ENCODE peak calls at places on chromosomes 11 and 22, in nine cellular contexts. Y is HS-5; S is NCI-H2171 treated with DMSO at 0.1 percent for 48 hours; P is A172; R is stimulated activated CD4-positive, alpha-beta T cell treated with anti-CD3 and anti-CD28 coated beads, Interleukin-4, amount 100 ng/mL, for 4 hours; U is WERI-Rb-1; G is adrenal gland; Z is hippocampal formation; I is kidney. T is an unnamed sample.

GRCh38 chr11:111707039-111707690 is 59.0 kb downstream of the PPP2R1B start:
- DNase-seq in R (no peak), Z (peak), U (no peak), P (no peak), Y (no peak), S (no peak), G (no peak), I (no peak), T (no peak)

GRCh38 chr11:57567512-57568329 is at the start of gene UBE2L6:
- DNase-seq in S (peak), U (peak), G (peak), I (peak), P (no peak), Y (peak), R (peak), Z (peak), T (peak)

GRCh38 chr11:21866781-21867180 is 326.1 kb upstream of the ANO5 start:
- DNase-seq in I (no peak), Y (no peak), G (no peak), S (peak), P (no peak), U (no peak), Z (no peak), R (no peak), T (no peak)

GRCh38 chr11:2899080-2899783 is 13.7 kb upstream of the CDKN1C start:
- DNase-seq in S (no peak), I (no peak), Y (no peak), Z (no peak), P (no peak), G (peak), U (no peak), R (no peak), T (no peak)

GRCh38 chr11:12183827-12184620 is 73.6 kb downstream of the MICAL2 start:
- DNase-seq in U (no peak), G (no peak), Y (no peak), P (no peak), R (no peak), S (no peak), Z (no peak), I (no peak), T (no peak)

GRCh38 chr11:90250970-90251369 is 28.1 kb upstream of the CHORDC1 start:
- DNase-seq in P (no peak), Z (no peak), R (no peak), G (no peak), I (no peak), Y (no peak), U (no peak), S (no peak), T (no peak)

GRCh38 chr11:61975638-61976419 is 8.4 kb upstream of the FTH1 start:
- DNase-seq in G (no peak), Z (no peak), P (no peak), U (no peak), S (no peak), I (no peak), R (no peak), Y (no peak), T (no peak)

GRCh38 chr11:2663506-2663905 is 36.3 kb downstream of the KCNQ1OT1 start:
- DNase-seq in Z (no peak), R (no peak), Y (no peak), I (peak), S (no peak), G (no peak), P (no peak), U (no peak), T (no peak)

GRCh38 chr11:102983491-102983890 is 28.0 kb upstream of the MMP13 start:
- DNase-seq in Y (no peak), G (no peak), I (no peak), R (no peak), Z (no peak), P (no peak), S (no peak), U (no peak), T (no peak)

GRCh38 chr11:2209370-2209801 is 37.8 kb upstream of the TH start:
- DNase-seq in I (peak), S (no peak), G (peak), P (no peak), Z (no peak), U (no peak), R (peak), Y (no peak), T (no peak)

GRCh38 chr11:75938543-75938942 is 123.5 kb downstream of the UVRAG start:
- DNase-seq in I (no peak), S (no peak), R (no peak), P (no peak), Y (no peak), Z (no peak), G (peak), U (no peak), T (no peak)

GRCh38 chr11:46197421-46197820 is 76.2 kb upstream of the PHF21A start:
- DNase-seq in S (no peak), I (no peak), G (no peak), R (no peak), Y (no peak), Z (no peak), U (no peak), P (no peak), T (no peak)

GRCh38 chr11:1152316-1153104 is 5.2 kb upstream of the MUC5AC start:
- DNase-seq in Z (no peak), P (peak), G (peak), Y (no peak), U (no peak), I (no peak), R (no peak), S (no peak), T (no peak)

GRCh38 chr22:50569896-50570535 is 7.3 kb upstream of the SYCE3 start:
- DNase-seq in U (no peak), P (no peak), Y (no peak), R (no peak), I (no peak), Z (no peak), G (peak), S (no peak), T (no peak)

GRCh38 chr22:43539572-43540533 is 128.0 kb downstream of the MPPED1 start:
- DNase-seq in P (no peak), Z (no peak), Y (no peak), G (no peak), I (peak), S (no peak), R (no peak), U (peak), T (no peak)

GRCh38 chr11:126607374-126607773 is 251.9 kb downstream of the ST3GAL4 start:
- DNase-seq in I (no peak), Y (peak), S (peak), G (peak), R (no peak), Z (peak), P (peak), U (peak), T (peak)

GRCh38 chr11:62005231-62005661 is 37.8 kb upstream of the FTH1 start:
- DNase-seq in S (peak), Z (peak), I (no peak), G (no peak), R (no peak), U (peak), Y (no peak), P (no peak), T (no peak)

GRCh38 chr22:27115816-27116256 is 458.4 kb downstream of the MIAT start:
- DNase-seq in R (no peak), Z (no peak), I (no peak), Y (peak), G (peak), U (no peak), S (no peak), P (peak), T (no peak)

GRCh38 chr11:44774131-44774530 is 47.4 kb downstream of the TSPAN18 start:
- DNase-seq in U (peak), I (no peak), P (no peak), R (no peak), G (peak), Z (no peak), S (peak), Y (no peak), T (peak)

GRCh38 chr22:27107824-27108223 is 450.4 kb downstream of the MIAT start:
- DNase-seq in I (peak), P (peak), Y (peak), R (no peak), G (peak), Z (no peak), S (peak), U (peak), T (no peak)

GRCh38 chr11:120564573-120565301 is 53.2 kb downstream of the GRIK4 start:
- DNase-seq in G (peak), S (peak), P (no peak), R (peak), Y (no peak), U (peak), Z (peak), I (peak), T (peak)

GRCh38 chr11:126231725-126232459 is 20.3 kb downstream of the FAM118B start:
- DNase-seq in U (no peak), Y (no peak), I (no peak), S (no peak), Z (peak), G (no peak), R (no peak), P (no peak), T (no peak)

GRCh38 chr11:69553416-69554357 is 72.2 kb downstream of the LINC01488 start:
- DNase-seq in G (no peak), Y (no peak), U (no peak), S (no peak), Z (no peak), I (no peak), R (no peak), P (no peak), T (no peak)

GRCh38 chr22:30362632-30363281 is 6.0 kb downstream of the CCDC157 start:
- DNase-seq in R (no peak), S (peak), P (peak), U (no peak), Z (no peak), I (no peak), G (no peak), Y (no peak), T (peak)

GRCh38 chr11:116787436-116787785 is 412 bp downstream of the ZPR1 start:
- DNase-seq in G (no peak), R (no peak), Z (no peak), I (no peak), S (no peak), Y (no peak), U (no peak), P (no peak), T (peak)

GRCh38 chr11:121300313-121300971 is 7.9 kb downstream of the SC5D start:
- DNase-seq in Y (no peak), R (no peak), G (no peak), P (no peak), U (no peak), I (no peak), S (no peak), Z (no peak), T (no peak)

GRCh38 chr22:50695421-50696250 is 23.0 kb downstream of the SHANK3 start:
- DNase-seq in P (no peak), U (no peak), I (peak), S (no peak), R (no peak), Y (no peak), Z (no peak), G (no peak), T (no peak)

GRCh38 chr22:31081963-31082605 is 966 bp downstream of the SMTN start:
- DNase-seq in S (no peak), R (peak), P (peak), Y (peak), I (no peak), Z (no peak), G (no peak), U (no peak), T (no peak)

GRCh38 chr11:116371146-116371545 is 401.6 kb downstream of the BUD13 start:
- DNase-seq in R (no peak), U (peak), P (no peak), S (no peak), G (no peak), Y (no peak), Z (no peak), I (no peak), T (no peak)

GRCh38 chr11:12179019-12179418 is 68.6 kb downstream of the MICAL2 start:
- DNase-seq in R (no peak), Y (no peak), S (peak), Z (no peak), I (no peak), P (no peak), G (no peak), U (peak), T (no peak)

GRCh38 chr11:102793677-102794290 is 4.2 kb downstream of the MMP1 start:
- DNase-seq in P (no peak), R (no peak), Y (no peak), U (peak), S (no peak), Z (no peak), I (no peak), G (no peak), T (no peak)

GRCh38 chr22:39434243-39434653 is 22.6 kb upstream of the MGAT3 start:
- DNase-seq in I (peak), S (no peak), U (no peak), P (no peak), G (peak), R (no peak), Y (no peak), Z (peak), T (no peak)

GRCh38 chr11:131827440-131827839 is 457.0 kb downstream of the NTM start:
- DNase-seq in Y (no peak), S (no peak), P (no peak), I (no peak), U (no peak), R (no peak), G (no peak), Z (no peak), T (no peak)

GRCh38 chr11:64900263-64900678 is 16.7 kb downstream of the ATG2A start:
- DNase-seq in P (peak), R (peak), S (no peak), U (no peak), I (peak), Y (no peak), Z (no peak), G (no peak), T (no peak)

GRCh38 chr11:119885861-119886567 is 157.0 kb upstream of the NECTIN1 start:
- DNase-seq in G (no peak), Z (no peak), S (no peak), U (no peak), R (no peak), I (peak), Y (no peak), P (no peak), T (no peak)